ENCODE peak calls at places on chromosomes 5 and 9, in six cellular contexts. R is coronary artery, B is AG04450, A is AG09309, N is IMR-90, Q is breast epithelium. L is an unnamed sample.

GRCh38 chr5:75192804-75193203 is 43.9 kb downstream of the ANKRD31 start:
- DNase-seq in R (no peak), B (no peak), A (no peak), N (no peak), Q (no peak), L (no peak)

GRCh38 chr5:76999451-76999850 is 30.8 kb upstream of the AGGF1 start:
- DNase-seq in R (no peak), B (no peak), A (peak), N (peak), Q (no peak), L (no peak)

GRCh38 chr9:32523910-32524309 is 2.1 kb downstream of the RIGI start:
- DNase-seq in R (no peak), B (no peak), A (no peak), N (no peak), Q (no peak), L (no peak)

GRCh38 chr9:109416135-109416706 is 81.9 kb downstream of the PTPN3 start:
- DNase-seq in R (no peak), B (no peak), A (no peak), N (no peak), Q (no peak), L (no peak)

GRCh38 chr9:131678499-131679111 is 61.3 kb downstream of the RAPGEF1 start:
- DNase-seq in R (peak), B (peak), A (peak), N (peak), Q (no peak), L (no peak)

GRCh38 chr9:95090871-95091573 is 226.5 kb downstream of the FANCC start:
- DNase-seq in R (no peak), B (no peak), A (no peak), N (no peak), Q (peak), L (no peak)

GRCh38 chr9:122314193-122314592 is 49.5 kb downstream of the MRRF start:
- DNase-seq in R (no peak), B (no peak), A (no peak), N (no peak), Q (no peak), L (no peak)

GRCh38 chr5:178330791-178331404 is 98.3 kb upstream of the PHYKPL start:
- DNase-seq in R (no peak), B (no peak), A (no peak), N (no peak), Q (no peak), L (no peak)

GRCh38 chr9:134592018-134592818 is 49.4 kb upstream of the COL5A1 start:
- DNase-seq in R (peak), B (peak), A (peak), N (peak), Q (peak), L (no peak)

GRCh38 chr5:145750194-145750593 is 84.9 kb downstream of the PRELID2 start:
- DNase-seq in R (no peak), B (no peak), A (peak), N (no peak), Q (no peak), L (no peak)
- TF ChIP-seq CTCF in R (no peak), B (no peak), A (no peak), N (no peak), Q (no peak), L (no peak)

GRCh38 chr5:1180096-1180495 is 21.3 kb upstream of the SLC6A19 start:
- DNase-seq in R (no peak), B (no peak), A (no peak), N (no peak), Q (no peak), L (no peak)

GRCh38 chr5:1182633-1183423 is 18.6 kb upstream of the SLC6A19 start:
- DNase-seq in R (no peak), B (no peak), A (no peak), N (no peak), Q (no peak), L (no peak)

GRCh38 chr5:1180841-1181271 is 20.5 kb upstream of the SLC6A19 start:
- DNase-seq in R (no peak), B (no peak), A (no peak), N (no peak), Q (no peak), L (no peak)

GRCh38 chr5:1182360-1182632 is 19.1 kb upstream of the SLC6A19 start:
- DNase-seq in R (no peak), B (no peak), A (no peak), N (no peak), Q (no peak), L (no peak)

GRCh38 chr5:1181451-1182359 is 19.7 kb upstream of the SLC6A19 start:
- DNase-seq in R (no peak), B (no peak), A (no peak), N (no peak), Q (no peak), L (no peak)
- TF ChIP-seq CTCF in R (no peak), B (no peak), A (no peak), N (no peak), Q (no peak), L (no peak)

DNA sequence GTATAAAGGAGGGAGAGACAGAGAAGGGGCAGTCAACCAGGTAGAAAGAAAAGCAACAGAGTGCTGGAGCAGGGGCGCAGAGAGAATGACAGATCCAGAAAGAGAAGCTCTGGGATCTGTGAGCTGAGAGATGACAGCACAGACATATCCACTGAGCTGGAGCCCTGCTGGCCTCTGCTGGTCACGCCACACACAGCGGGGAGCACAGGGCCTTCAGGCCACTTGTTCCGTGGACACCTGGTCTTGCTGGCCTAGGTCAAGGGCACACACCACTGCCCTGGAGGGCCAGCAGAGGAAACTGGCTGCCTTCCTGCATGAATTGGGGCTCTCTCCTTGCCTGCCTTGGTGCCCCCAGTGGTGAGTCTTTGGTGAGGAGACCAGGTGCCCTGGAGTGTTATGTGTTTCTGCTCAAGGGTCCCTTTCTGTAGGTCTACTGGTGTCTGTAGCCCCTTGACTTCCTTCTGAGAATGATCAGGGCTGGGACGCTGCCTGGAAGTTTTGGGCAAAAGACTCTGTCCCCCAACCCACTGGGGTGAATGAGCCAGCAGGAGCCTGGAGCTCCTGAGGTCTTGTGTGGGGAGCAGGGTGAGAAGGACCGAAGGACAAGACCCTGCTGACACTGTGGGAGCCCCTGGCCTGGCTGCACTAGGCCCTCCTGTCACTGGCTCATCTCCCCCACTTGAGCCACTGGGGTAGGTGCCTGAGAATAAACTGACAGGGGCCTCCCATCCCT is 59.2 kb upstream of the ADAMTS2 start:
- DNase-seq in R (peak), B (no peak), A (no peak), N (peak), Q (no peak), L (peak)
- TF ChIP-seq CTCF in R (no peak), B (peak), A (peak), N (peak), Q (no peak), L (no peak)

GRCh38 chr9:21252727-21253547 is 13.1 kb upstream of the IFNA14 start:
- DNase-seq in R (no peak), B (no peak), A (no peak), N (peak), Q (no peak), L (no peak)
- TF ChIP-seq CTCF in R (no peak), B (peak), A (peak), N (peak), Q (peak), L (peak)

GRCh38 chr5:25863811-25864210 is 1174.6 kb downstream of the CDH9 start:
- DNase-seq in R (no peak), B (no peak), A (no peak), N (no peak), Q (no peak), L (no peak)
- TF ChIP-seq CTCF in R (no peak), B (no peak), A (no peak), N (no peak), Q (no peak), L (no peak)

GRCh38 chr5:10726913-10727517 is 34.0 kb downstream of the DAP start:
- DNase-seq in R (no peak), B (no peak), A (no peak), N (no peak), Q (no peak), L (no peak)

GRCh38 chr5:10725636-10726035 is 35.4 kb downstream of the DAP start:
- DNase-seq in R (no peak), B (no peak), A (no peak), N (no peak), Q (no peak), L (no peak)

GRCh38 chr5:10723519-10723918 is 37.5 kb downstream of the DAP start:
- DNase-seq in R (no peak), B (no peak), A (no peak), N (no peak), Q (no peak), L (no peak)

GRCh38 chr5:10726179-10726912 is 34.7 kb downstream of the DAP start:
- DNase-seq in R (no peak), B (no peak), A (no peak), N (peak), Q (no peak), L (no peak)

DNA sequence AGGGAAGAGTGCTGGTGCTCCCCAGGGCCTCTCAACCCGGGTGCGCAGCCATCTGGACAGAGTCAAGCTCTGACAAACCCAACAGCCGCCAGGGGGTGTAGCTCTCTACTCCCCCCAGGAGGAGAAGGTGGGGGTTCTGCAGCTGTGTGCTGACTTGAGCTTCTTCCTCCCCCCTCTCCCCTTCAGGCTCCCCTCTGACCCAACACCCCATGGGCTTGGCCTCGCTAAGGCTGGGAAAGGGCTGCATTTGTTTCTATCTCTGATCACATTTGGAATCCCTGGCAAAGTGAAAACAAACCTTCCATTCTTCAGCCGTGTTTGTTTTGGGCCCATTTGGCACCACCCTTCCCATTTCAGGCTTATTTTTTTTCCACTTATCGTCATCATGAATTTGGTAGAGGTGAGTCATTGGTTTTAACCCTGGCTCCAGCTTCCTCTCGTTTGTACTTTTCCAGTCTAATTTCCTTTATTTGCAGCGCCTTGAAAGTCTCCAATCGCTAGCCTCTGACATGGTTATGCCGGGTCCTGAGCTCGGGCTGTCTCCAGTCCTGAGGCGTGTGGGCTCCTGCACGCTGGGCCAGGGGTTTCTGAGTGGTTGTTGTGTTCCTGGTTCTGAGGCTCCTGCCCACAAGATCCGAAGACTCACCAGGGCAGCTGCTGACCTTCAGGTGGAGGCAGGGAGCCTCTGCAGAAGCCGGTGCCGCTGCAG is 36.1 kb downstream of the DAP start:
- DNase-seq in R (peak), B (peak), A (peak), N (peak), Q (no peak), L (no peak)
- TF ChIP-seq CTCF in R (no peak), B (peak), A (peak), N (peak), Q (no peak), L (no peak)

DNA sequence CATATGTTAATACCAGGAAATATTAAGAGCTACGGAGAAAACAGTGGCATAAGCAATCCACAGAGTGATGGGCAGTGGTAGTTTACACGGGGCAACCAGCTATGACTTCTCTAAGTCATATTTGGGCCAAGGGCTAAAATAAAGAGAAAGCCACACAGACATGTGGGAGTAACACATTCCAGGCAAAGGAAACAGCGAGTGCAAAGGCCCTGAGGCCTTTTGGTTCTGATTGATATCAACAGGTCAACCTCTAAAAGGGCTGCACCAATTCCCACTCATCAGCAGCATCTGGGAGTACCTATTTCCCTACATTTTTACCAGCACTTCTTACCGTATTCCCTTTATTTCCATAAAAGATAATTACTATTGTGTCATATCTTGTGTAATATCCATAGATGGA is 173.4 kb downstream of the SPOCK1 start:
- DNase-seq in R (no peak), B (no peak), A (no peak), N (no peak), Q (no peak), L (no peak)
- TF ChIP-seq CTCF in R (no peak), B (no peak), A (no peak), N (no peak), Q (no peak), L (no peak)

DNA sequence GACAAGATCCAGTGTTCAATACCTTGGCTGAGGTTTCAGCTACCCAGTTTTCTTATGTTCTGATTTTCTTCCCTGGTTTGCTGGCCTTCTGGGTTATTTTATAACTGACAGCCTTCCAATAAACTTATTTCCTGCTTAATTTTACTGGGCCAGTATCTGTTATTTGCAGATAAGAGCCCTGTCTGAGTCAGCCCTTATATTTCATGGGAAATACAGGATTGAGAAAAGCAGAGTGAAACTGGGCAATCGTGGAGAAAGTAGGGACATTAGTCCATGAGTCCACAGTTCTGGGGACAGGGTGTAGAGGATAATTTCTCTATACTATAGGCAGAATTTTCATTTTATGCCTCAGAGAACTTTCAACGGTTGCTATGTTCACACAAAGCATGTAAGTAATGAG is 32.3 kb downstream of the TMEM167A start:
- DNase-seq in R (no peak), B (no peak), A (no peak), N (no peak), Q (no peak), L (no peak)
- TF ChIP-seq CTCF in R (no peak), B (no peak), A (no peak), N (no peak), Q (no peak), L (no peak)

GRCh38 chr5:163503106-163504090 is 2.0 kb upstream of the MAT2B start:
- DNase-seq in R (no peak), B (no peak), A (no peak), N (peak), Q (no peak), L (no peak)
- TF ChIP-seq CTCF in R (no peak), B (peak), A (peak), N (peak), Q (no peak), L (no peak)